ENCODE peak calls at places on chromosomes 3 and 15, in eight cellular contexts. A is posterior vena cava, P is OCI-M1, G is HEK293T, Y is smooth muscle cell of the brain vasculature, X is fibroblast of mammary gland, L is NCI-H187, S is dorsolateral prefrontal cortex. O is an unnamed sample.

GRCh38 chr15:34275154-34275553 is 50.3 kb downstream of the EMC4 start:
- DNase-seq in Y (no peak), G (no peak), X (peak), S (no peak), L (no peak), A (no peak), P (no peak), O (no peak)

GRCh38 chr3:50724831-50725230 is 50.1 kb downstream of the DOCK3 start:
- DNase-seq in A (no peak), Y (no peak), P (no peak), S (no peak), G (no peak), L (no peak), X (no peak), O (no peak)

GRCh38 chr15:49731187-49731828 is 110.5 kb downstream of the DTWD1 start:
- DNase-seq in G (no peak), S (no peak), Y (no peak), P (no peak), A (no peak), L (no peak), X (no peak), O (no peak)

GRCh38 chr15:86968244-86968643 is 888.6 kb downstream of the AGBL1 start:
- DNase-seq in G (no peak), Y (no peak), A (no peak), S (no peak), L (no peak), P (no peak), X (no peak), O (no peak)

GRCh38 chr15:39869251-39869650 is 50.8 kb downstream of the GPR176 start:
- DNase-seq in A (no peak), S (no peak), X (no peak), Y (no peak), P (no peak), L (peak), G (no peak), O (no peak)

GRCh38 chr3:167437428-167438139 is 36.3 kb downstream of the SERPINI2 start:
- DNase-seq in G (no peak), S (no peak), P (peak), X (no peak), A (no peak), L (no peak), Y (no peak), O (no peak)

GRCh38 chr3:4841783-4842440 is 137.3 kb upstream of the BHLHE40 start:
- DNase-seq in P (no peak), A (no peak), G (no peak), Y (no peak), S (no peak), L (no peak), X (no peak), O (no peak)

GRCh38 chr3:14532691-14533456 is 7.3 kb downstream of the GRIP2 start:
- DNase-seq in L (no peak), X (peak), S (no peak), P (no peak), A (no peak), G (no peak), Y (no peak), O (no peak)

GRCh38 chr3:108096506-108097325 is 5.9 kb upstream of the CD47 start:
- DNase-seq in G (no peak), S (no peak), X (no peak), Y (no peak), P (peak), L (no peak), A (no peak), O (no peak)

GRCh38 chr15:31304736-31305365 is 21.8 kb upstream of the KLF13 start:
- DNase-seq in X (no peak), L (no peak), A (peak), S (no peak), P (no peak), Y (no peak), G (no peak), O (no peak)

GRCh38 chr3:56593455-56594158 is 36.6 kb downstream of the CCDC66 start:
- DNase-seq in Y (no peak), L (no peak), A (no peak), P (no peak), G (no peak), S (no peak), X (no peak), O (peak)

GRCh38 chr3:81339040-81339845 is 422.2 kb downstream of the GBE1 start:
- DNase-seq in A (no peak), X (peak), Y (no peak), G (peak), S (no peak), L (no peak), P (peak), O (no peak)

GRCh38 chr3:43907508-43907858 is 216.7 kb downstream of the ABHD5 start:
- DNase-seq in S (no peak), L (no peak), Y (no peak), P (no peak), G (no peak), A (no peak), X (no peak), O (no peak)

GRCh38 chr3:15768421-15769255 is 29.1 kb downstream of the ANKRD28 start:
- DNase-seq in S (no peak), L (no peak), P (peak), A (no peak), G (no peak), X (peak), Y (peak), O (no peak)

GRCh38 chr3:156620260-156620659 is 54.1 kb upstream of the TIPARP start:
- DNase-seq in G (no peak), S (no peak), L (no peak), A (no peak), X (peak), Y (no peak), P (peak), O (no peak)

GRCh38 chr3:74845086-74845485 is 230.6 kb upstream of the CNTN3 start:
- DNase-seq in X (no peak), S (no peak), A (no peak), G (no peak), P (no peak), Y (no peak), L (no peak), O (no peak)

GRCh38 chr3:115710799-115711198 is 87.5 kb downstream of the GAP43 start:
- DNase-seq in S (no peak), L (no peak), A (no peak), P (peak), X (no peak), G (no peak), Y (no peak), O (no peak)

GRCh38 chr3:71421475-71421819 is 162.1 kb downstream of the FOXP1 start:
- DNase-seq in A (no peak), G (no peak), X (no peak), P (no peak), L (no peak), S (no peak), Y (no peak), O (no peak)

GRCh38 chr3:54928056-54928770 is at the start of gene LRTM1:
- DNase-seq in A (no peak), L (no peak), X (no peak), G (no peak), P (no peak), Y (no peak), S (no peak), O (no peak)

GRCh38 chr3:196292281-196292923 is 4.9 kb upstream of the PCYT1A start:
- DNase-seq in S (no peak), Y (no peak), A (no peak), L (no peak), G (no peak), X (no peak), P (no peak), O (no peak)

GRCh38 chr3:11592460-11593298 is 51.0 kb downstream of the VGLL4 start:
- DNase-seq in G (no peak), A (no peak), S (no peak), P (no peak), L (no peak), X (peak), Y (no peak), O (no peak)

GRCh38 chr15:68829068-68829467 is 8.4 kb upstream of the ANP32A start:
- DNase-seq in A (no peak), S (peak), Y (no peak), P (peak), X (peak), L (no peak), G (peak), O (no peak)

GRCh38 chr3:15443826-15444524 is 16.6 kb downstream of the EAF1 start:
- DNase-seq in A (no peak), G (no peak), P (no peak), Y (no peak), X (peak), S (no peak), L (no peak), O (no peak)

GRCh38 chr15:75723847-75724660 is 11.4 kb upstream of the CSPG4 start:
- DNase-seq in S (peak), X (peak), G (peak), L (no peak), P (peak), A (peak), Y (peak), O (peak)

GRCh38 chr3:127546517-127546916 is 44.0 kb downstream of the TPRA1 start:
- DNase-seq in S (no peak), G (no peak), P (no peak), L (no peak), A (peak), X (no peak), Y (no peak), O (no peak)

GRCh38 chr3:126350502-126351085 is 6.6 kb downstream of the KLF15 start:
- DNase-seq in S (peak), L (no peak), X (no peak), Y (no peak), P (no peak), G (no peak), A (peak), O (no peak)

GRCh38 chr3:43953375-43953774 is 262.6 kb downstream of the ABHD5 start:
- DNase-seq in Y (no peak), G (no peak), P (no peak), X (no peak), L (no peak), S (no peak), A (no peak), O (no peak)

GRCh38 chr3:129595544-129596193 is 10.8 kb downstream of the PLXND1 start:
- DNase-seq in P (no peak), L (no peak), A (no peak), X (no peak), Y (no peak), G (no peak), S (no peak), O (no peak)

O was measured in effector memory CD4-positive, alpha-beta T cell.